ENCODE peak calls at places on chromosome 17, in four cellular contexts. W, D, H and T are unnamed samples.

GRCh38 chr17:76562734-76563148 is 22.9 kb downstream of the PRCD start:
- DNase-seq in D (peak), H (no peak), W (no peak), T (no peak)

GRCh38 chr17:2049333-2050245 is 5.3 kb upstream of the HIC1 start:
- DNase-seq in W (peak), H (peak), D (peak), T (peak)

GRCh38 chr17:67514998-67515397 is 137.9 kb downstream of the PITPNC1 start:
- DNase-seq in W (no peak), H (no peak), D (no peak), T (no peak)

GRCh38 chr17:57480438-57481196 is 224.3 kb downstream of the MSI2 start:
- DNase-seq in H (no peak), D (peak), W (no peak), T (no peak)

GRCh38 chr17:74372426-74372825 is 5.1 kb downstream of the GPR142 start:
- DNase-seq in H (no peak), W (no peak), D (no peak), T (no peak)

GRCh38 chr17:80968602-80969029 is 23.0 kb upstream of the CHMP6 start:
- DNase-seq in W (no peak), H (no peak), D (no peak), T (no peak)

GRCh38 chr17:50935201-50936124 is 69.3 kb upstream of the TOB1 start:
- DNase-seq in H (peak), D (no peak), W (no peak), T (peak)

GRCh38 chr17:38572292-38572664 is 33.5 kb downstream of the SRCIN1 start:
- DNase-seq in D (no peak), H (no peak), W (no peak), T (no peak)

GRCh38 chr17:27155866-27156265 is 138.0 kb upstream of the WSB1 start:
- DNase-seq in H (no peak), W (no peak), D (no peak), T (no peak)

GRCh38 chr17:32016231-32016630 is 9.0 kb downstream of the LRRC37B start:
- DNase-seq in H (no peak), D (no peak), W (no peak), T (no peak)

GRCh38 chr17:34024303-34025178 is 230.5 kb upstream of the CCL2 start:
- DNase-seq in D (no peak), W (no peak), H (no peak), T (no peak)

GRCh38 chr17:2549392-2550211 is 37.9 kb upstream of the METTL16 start:
- DNase-seq in D (no peak), H (no peak), W (no peak), T (no peak)

GRCh38 chr17:57665128-57665527 is 80.0 kb downstream of the CCDC182 start:
- DNase-seq in H (no peak), D (no peak), W (no peak), T (peak)

GRCh38 chr17:65292430-65292829 is 155.3 kb downstream of the RGS9 start:
- DNase-seq in D (no peak), H (no peak), W (no peak), T (no peak)

GRCh38 chr17:10118788-10119130 is 79.6 kb downstream of the GAS7 start:
- DNase-seq in W (no peak), H (no peak), D (no peak), T (no peak)

GRCh38 chr17:42408076-42408475 is 15.0 kb downstream of the CAVIN1 start:
- DNase-seq in D (no peak), W (peak), H (no peak), T (no peak)

GRCh38 chr17:73342057-73342522 is 30.3 kb upstream of the CDC42EP4 start:
- DNase-seq in W (peak), D (peak), H (peak), T (no peak)

GRCh38 chr17:57966875-57967274 is 11.7 kb upstream of the CUEDC1 start:
- DNase-seq in W (no peak), D (no peak), H (no peak), T (no peak)

GRCh38 chr17:48113201-48113676 is 5.7 kb downstream of the SNX11 start:
- DNase-seq in H (no peak), D (no peak), W (no peak), T (peak)

GRCh38 chr17:37737971-37738370 is 6.9 kb downstream of the HNF1B start:
- DNase-seq in H (no peak), W (no peak), D (peak), T (no peak)

GRCh38 chr17:10803830-10804498 is at the start of gene TMEM238L:
- DNase-seq in W (no peak), H (no peak), D (no peak), T (no peak)

GRCh38 chr17:2418572-2418971 is 17.7 kb upstream of the MNT start:
- DNase-seq in D (no peak), W (no peak), H (no peak), T (no peak)

GRCh38 chr17:18184143-18185007 is 747 bp downstream of the ALKBH5 start:
- DNase-seq in H (peak), W (no peak), D (peak), T (peak)

GRCh38 chr17:67569873-67570272 is 147.9 kb upstream of the NOL11 start:
- DNase-seq in D (no peak), H (no peak), W (no peak), T (no peak)

GRCh38 chr17:76593338-76593737 is 7.7 kb upstream of the ST6GALNAC2 start:
- DNase-seq in W (no peak), H (no peak), D (no peak), T (no peak)

GRCh38 chr17:3710951-3711383 is 12.7 kb upstream of the HASPIN start:
- DNase-seq in H (no peak), W (no peak), D (peak), T (peak)

GRCh38 chr17:21019976-21020575 is 22.7 kb downstream of the USP22 start:
- DNase-seq in W (no peak), H (no peak), D (no peak), T (peak)

GRCh38 chr17:8913091-8913490 is 45.6 kb upstream of the PIK3R6 start:
- DNase-seq in W (no peak), H (no peak), D (no peak), T (no peak)

GRCh38 chr17:48127371-48128051 is 19.9 kb downstream of the SNX11 start:
- DNase-seq in W (no peak), H (no peak), D (no peak), T (no peak)

GRCh38 chr17:2904135-2904534 is 107.9 kb downstream of the RAP1GAP2 start:
- DNase-seq in H (peak), W (no peak), D (peak), T (no peak)

GRCh38 chr17:44235583-44235936 is 16.1 kb upstream of the UBTF start:
- DNase-seq in H (no peak), D (peak), W (no peak), T (no peak)

GRCh38 chr17:77644181-77644972 is 314.1 kb upstream of the TNRC6C start:
- DNase-seq in W (no peak), H (no peak), D (no peak), T (no peak)

GRCh38 chr17:75909812-75910274 is 5.2 kb upstream of the MRPL38 start:
- DNase-seq in W (no peak), D (peak), H (no peak), T (no peak)

DNA sequence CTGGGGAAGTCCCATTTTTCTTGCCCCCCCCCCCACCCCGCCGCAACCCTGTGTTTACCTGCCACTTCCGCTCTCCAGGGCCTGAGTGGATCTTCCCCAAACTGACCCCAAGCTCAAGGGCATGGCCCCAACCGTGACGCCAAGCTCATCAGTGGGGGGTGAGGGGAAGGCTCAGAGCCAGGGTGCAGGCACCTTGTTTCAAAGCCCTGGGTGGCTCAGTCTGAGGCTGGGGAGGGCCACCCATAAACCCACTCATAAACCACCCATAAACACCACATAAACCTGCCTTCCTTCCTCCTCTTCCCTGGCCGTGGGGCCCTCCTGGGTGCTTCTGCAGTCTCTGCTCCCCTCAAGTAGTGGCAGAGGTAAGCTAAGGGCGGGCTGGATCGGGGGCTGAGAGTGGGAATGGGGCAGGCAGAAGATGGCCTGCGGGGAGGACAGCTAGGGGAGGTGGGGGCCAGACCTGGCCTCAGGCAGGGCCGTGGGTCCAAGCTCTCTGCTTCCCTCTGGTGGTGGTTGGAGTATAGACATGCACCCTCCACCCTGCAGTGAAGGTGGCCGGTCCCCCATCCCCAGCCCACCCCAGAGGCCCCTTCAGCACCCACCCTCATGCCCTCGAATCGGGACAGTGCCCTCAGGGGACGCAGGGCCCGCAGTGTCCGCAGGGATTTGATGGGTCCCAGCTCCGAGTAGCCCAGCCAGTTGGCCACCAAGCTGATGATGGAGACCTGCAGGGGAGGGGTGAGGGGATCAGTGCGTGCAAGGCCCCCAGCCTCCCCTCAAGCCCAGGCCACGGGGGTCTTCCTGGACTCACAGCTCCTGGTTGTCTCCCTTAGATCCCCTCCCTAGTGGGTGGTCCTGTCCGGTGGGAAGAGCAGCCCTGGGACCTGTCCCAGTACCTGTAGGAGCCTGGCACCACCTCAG is 14.6 kb upstream of the CD79B start:
- DNase-seq in W (peak), H (peak), D (peak), T (peak)
- TF ChIP-seq CTCF in W (peak), H (peak), D (peak), T (peak)

GRCh38 chr17:66304304-66305174 is 2.1 kb downstream of the PRKCA start:
- DNase-seq in H (no peak), D (peak), W (no peak), T (no peak)
- TF ChIP-seq CTCF in H (no peak), D (peak), W (no peak), T (no peak)

GRCh38 chr17:7325031-7325528 is 4.1 kb downstream of the NEURL4 start:
- DNase-seq in W (no peak), D (no peak), H (no peak), T (no peak)

GRCh38 chr17:7322520-7323194 is 6.5 kb downstream of the NEURL4 start:
- DNase-seq in D (no peak), W (no peak), H (no peak), T (no peak)

GRCh38 chr17:7323731-7324437 is 5.3 kb downstream of the NEURL4 start:
- DNase-seq in W (peak), D (peak), H (no peak), T (no peak)

GRCh38 chr17:7326186-7326585 is 2.9 kb downstream of the NEURL4 start:
- DNase-seq in W (no peak), H (no peak), D (no peak), T (peak)

GRCh38 chr17:7324438-7324779 is 4.7 kb downstream of the NEURL4 start:
- DNase-seq in D (no peak), W (no peak), H (no peak), T (no peak)
- TF ChIP-seq CTCF in D (no peak), W (no peak), H (no peak), T (peak)

DNA sequence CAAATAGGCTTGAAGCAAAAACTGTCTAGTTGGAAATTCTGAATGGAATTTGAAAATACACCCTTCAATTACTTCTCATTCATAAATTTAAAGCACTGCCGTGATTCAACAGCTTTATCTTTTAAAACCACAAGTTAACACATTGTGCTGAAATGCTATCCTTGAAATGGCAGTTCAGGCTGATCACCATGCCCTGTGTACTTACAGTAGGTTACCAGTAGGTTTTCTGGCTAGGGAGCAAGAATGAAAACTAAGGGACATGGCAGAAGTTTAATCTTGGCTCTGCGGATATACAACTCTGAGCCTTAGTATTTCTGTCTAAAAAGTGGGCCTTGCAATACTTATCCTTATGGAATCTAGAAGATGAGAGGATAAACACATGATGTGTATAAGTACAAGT is 28.0 kb downstream of the NXPH3 start:
- DNase-seq in H (no peak), D (no peak), W (no peak), T (no peak)
- TF ChIP-seq CTCF in H (no peak), D (peak), W (peak), T (no peak)

GRCh38 chr17:63446218-63446980 is at the start of gene CYB561:
- DNase-seq in W (peak), D (peak), H (peak), T (peak)

GRCh38 chr17:63446981-63447687 is 1.0 kb upstream of the CYB561 start:
- DNase-seq in D (no peak), W (no peak), H (no peak), T (no peak)

GRCh38 chr17:63445065-63445464 is 1.0 kb downstream of the CYB561 start:
- DNase-seq in H (no peak), D (no peak), W (no peak), T (no peak)

GRCh38 chr17:63444457-63444856 is 1.6 kb downstream of the CYB561 start:
- DNase-seq in W (no peak), D (no peak), H (no peak), T (no peak)

GRCh38 chr17:63445571-63446217 is 412 bp downstream of the CYB561 start:
- DNase-seq in D (no peak), H (no peak), W (peak), T (no peak)
- TF ChIP-seq CTCF in D (peak), H (peak), W (peak), T (peak)